ENCODE peak calls at places on chromosomes 12 and 14, in nine cellular contexts. R is fibroblast of the aortic adventitia, I is pons, K is neural crest cell, H is smooth muscle cell of the brain vasculature, Q is NCI-H1417, X is NCI-H146, E is RWPE1, N is activated T-cell treated with anti-CD3 and anti-CD28 coated beads for 1 hour. T is an unnamed sample.

GRCh38 chr14:31297701-31298344 is 90.2 kb upstream of the HECTD1 start:
- DNase-seq in H (no peak), N (no peak), R (peak), K (no peak), E (peak), I (no peak), X (no peak), Q (no peak), T (no peak)

GRCh38 chr12:28958553-28959195 is 190.4 kb upstream of the FAR2 start:
- DNase-seq in N (no peak), K (no peak), Q (no peak), H (no peak), I (no peak), E (no peak), R (peak), X (no peak), T (no peak)

GRCh38 chr12:131101006-131101405 is 147.3 kb downstream of the ADGRD1 start:
- DNase-seq in K (no peak), Q (no peak), H (no peak), R (no peak), E (no peak), X (no peak), N (no peak), I (no peak), T (no peak)

GRCh38 chr12:104435765-104436164 is 21.0 kb upstream of the CHST11 start:
- DNase-seq in Q (no peak), E (no peak), R (no peak), I (no peak), N (no peak), K (no peak), X (no peak), H (no peak), T (no peak)

GRCh38 chr12:26936559-26937442 is 980 bp downstream of the INTS13 start:
- DNase-seq in E (no peak), R (no peak), I (peak), X (no peak), K (no peak), H (no peak), N (no peak), Q (no peak), T (no peak)

GRCh38 chr12:65557425-65558167 is 266.7 kb upstream of the HMGA2 start:
- DNase-seq in I (no peak), K (no peak), H (no peak), E (no peak), N (no peak), R (peak), X (no peak), Q (no peak), T (no peak)

GRCh38 chr12:122422769-122423257 is 344 bp upstream of the CLIP1 start:
- DNase-seq in X (peak), I (no peak), K (no peak), H (no peak), N (no peak), Q (peak), E (no peak), R (peak), T (peak)

GRCh38 chr12:51240971-51241370 is 2.3 kb downstream of the DAZAP2 start:
- DNase-seq in I (no peak), Q (no peak), R (peak), H (no peak), N (no peak), E (no peak), X (no peak), K (no peak), T (no peak)

GRCh38 chr14:54114941-54115340 is 158.3 kb upstream of the BMP4 start:
- DNase-seq in K (no peak), Q (no peak), H (no peak), R (peak), X (no peak), E (no peak), N (no peak), I (no peak), T (no peak)

GRCh38 chr14:29941401-29941800 is 13.8 kb upstream of the PRKD1 start:
- DNase-seq in Q (no peak), X (no peak), I (no peak), N (no peak), H (no peak), E (no peak), R (no peak), K (no peak), T (no peak)

GRCh38 chr14:98242903-98243302 is 1029.1 kb downstream of the BCL11B start:
- DNase-seq in K (no peak), H (no peak), N (no peak), Q (no peak), R (no peak), X (no peak), I (no peak), E (no peak), T (no peak)

GRCh38 chr14:71988954-71989353 is 56.7 kb downstream of the RGS6 start:
- DNase-seq in Q (no peak), H (no peak), K (no peak), E (no peak), I (no peak), N (no peak), R (no peak), X (no peak), T (no peak)

GRCh38 chr12:104569348-104570173 is 112.8 kb downstream of the CHST11 start:
- DNase-seq in N (no peak), R (no peak), Q (no peak), H (no peak), I (peak), K (no peak), E (no peak), X (no peak), T (no peak)

GRCh38 chr14:29016050-29016900 is 249.7 kb downstream of the FOXG1 start:
- DNase-seq in R (peak), I (peak), Q (peak), X (peak), E (peak), H (peak), N (no peak), K (peak), T (no peak)

GRCh38 chr14:106691601-106692291 is 1165.4 kb downstream of the TMEM121 start:
- DNase-seq in I (no peak), N (peak), K (no peak), X (peak), H (no peak), Q (no peak), R (no peak), E (no peak), T (peak)

T was measured in T follicular helper cell.